ENCODE peak calls at places on chromosomes 2 and 18, in six cellular contexts. O is left ventricle myocardium inferior, Y is kidney, I is heart right ventricle, E is tibial artery, C is heart left ventricle. F is an unnamed sample. For H3K9me3, the result is how much of the 10 kb centered on the place peaks cover.

GRCh38 chr2:29262681-29263260 is 147.6 kb downstream of the CLIP4 start:
- DNase-seq in O (no peak), Y (no peak), I (no peak), E (peak), C (no peak), F (no peak)

GRCh38 chr2:147177449-147177848 is 667.4 kb upstream of the ACVR2A start:
- DNase-seq in O (no peak), Y (no peak), I (no peak), E (no peak), C (no peak), F (no peak)

GRCh38 chr2:206989306-206989705 is 50.0 kb downstream of the CPO start:
- DNase-seq in O (peak), Y (no peak), I (peak), E (no peak), C (peak), F (peak)

GRCh38 chr2:136235451-136236418 is 117.8 kb upstream of the CXCR4 start:
- DNase-seq in O (no peak), Y (no peak), I (no peak), E (no peak), C (no peak), F (no peak)

GRCh38 chr2:201854221-201854801 is 48.0 kb downstream of the CDK15 start:
- DNase-seq in O (no peak), Y (no peak), I (no peak), E (no peak), C (no peak), F (no peak)

GRCh38 chr18:45173327-45173726 is 441.9 kb upstream of the SLC14A2 start:
- DNase-seq in O (no peak), Y (no peak), I (no peak), E (no peak), C (no peak), F (no peak)

GRCh38 chr2:95062716-95063400 is 37.4 kb downstream of the MAL start:
- DNase-seq in O (no peak), Y (no peak), I (no peak), E (no peak), C (no peak), F (no peak)

GRCh38 chr2:66667288-66667780 is 232.4 kb downstream of the MEIS1 start:
- DNase-seq in O (no peak), Y (no peak), I (no peak), E (no peak), C (no peak), F (no peak)

GRCh38 chr2:223053431-223054192 is 1.6 kb downstream of the KCNE4 start:
- DNase-seq in O (no peak), Y (no peak), I (no peak), E (no peak), C (no peak), F (no peak)

GRCh38 chr2:152618188-152618564 is 99.1 kb downstream of the PRPF40A start:
- DNase-seq in O (no peak), Y (no peak), I (no peak), E (no peak), C (no peak), F (no peak)

GRCh38 chr2:515728-516127 is 161.5 kb downstream of the TMEM18 start:
- DNase-seq in O (no peak), Y (no peak), I (no peak), E (no peak), C (no peak), F (no peak)

GRCh38 chr2:173119944-173120343 is 44.3 kb downstream of the MAP3K20 start:
- DNase-seq in O (no peak), Y (no peak), I (no peak), E (no peak), C (no peak), F (no peak)

GRCh38 chr2:162030363-162030762 is 43.7 kb downstream of the DPP4 start:
- DNase-seq in O (no peak), Y (no peak), I (no peak), E (no peak), C (no peak), F (no peak)

GRCh38 chr2:132390076-132390475 is 26.5 kb upstream of the GPR39 start:
- DNase-seq in O (no peak), Y (no peak), I (no peak), E (no peak), C (no peak), F (no peak)

GRCh38 chr18:50636366-50637057 is 76.6 kb downstream of the MAPK4 start:
- DNase-seq in O (no peak), Y (no peak), I (no peak), E (no peak), C (no peak), F (no peak)

GRCh38 chr2:190996947-190997346 is 17.0 kb downstream of the STAT1 start:
- DNase-seq in O (no peak), Y (no peak), I (no peak), E (no peak), C (no peak), F (no peak)
- TF ChIP-seq CTCF in O (no peak), Y (no peak), I (no peak), E (no peak), C (no peak), F (no peak)

GRCh38 chr18:70499218-70499691 is 210.4 kb downstream of the SOCS6 start:
- DNase-seq in O (no peak), Y (no peak), I (no peak), E (no peak), C (no peak), F (no peak)
- H3K9me3 ChIP-seq in O (under half), Y (under half), I (under half), E (under half), C (under half), F (under half)

GRCh38 chr2:105974800-105975199 is 219.3 kb downstream of the UXS1 start:
- DNase-seq in O (no peak), Y (no peak), I (no peak), E (no peak), C (no peak), F (no peak)

GRCh38 chr2:105977807-105978206 is 216.3 kb downstream of the UXS1 start:
- DNase-seq in O (no peak), Y (no peak), I (no peak), E (no peak), C (no peak), F (no peak)

GRCh38 chr2:105972226-105972625 is 221.9 kb downstream of the UXS1 start:
- DNase-seq in O (no peak), Y (no peak), I (no peak), E (no peak), C (no peak), F (no peak)

DNA sequence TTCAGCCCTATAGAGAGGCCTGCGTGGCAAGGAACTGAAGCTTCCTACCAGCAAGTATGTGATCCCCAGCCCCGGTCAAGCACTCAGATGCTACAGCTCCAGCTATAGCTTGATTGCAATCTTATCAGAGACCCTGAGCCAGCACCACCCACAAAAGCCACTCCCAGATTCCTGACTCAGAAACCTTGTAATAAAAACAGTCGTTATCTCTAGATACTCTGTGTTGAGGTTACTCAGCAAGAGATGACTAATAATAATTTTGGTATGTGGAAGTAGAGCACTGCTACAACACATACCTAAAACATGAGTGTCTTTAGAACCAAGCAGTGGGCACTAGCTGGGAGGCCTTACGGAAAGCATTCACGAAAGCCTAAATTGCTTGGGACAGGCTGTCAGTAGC is 216.9 kb downstream of the UXS1 start:
- DNase-seq in O (no peak), Y (no peak), I (no peak), E (no peak), C (no peak), F (no peak)
- H3K4me3 ChIP-seq in O (no peak), Y (no peak), I (no peak), E (no peak), C (no peak), F (no peak)

GRCh38 chr2:24350826-24351626 is 9.3 kb downstream of the ITSN2 start:
- DNase-seq in O (no peak), Y (no peak), I (no peak), E (no peak), C (no peak), F (no peak)
- TF ChIP-seq CTCF in O (no peak), Y (no peak), I (no peak), E (no peak), C (no peak), F (no peak)

GRCh38 chr2:228771719-228772254 is 499.3 kb downstream of the PID1 start:
- DNase-seq in O (no peak), Y (no peak), I (no peak), E (no peak), C (no peak), F (no peak)

GRCh38 chr2:228768818-228769217 is 502.3 kb downstream of the PID1 start:
- DNase-seq in O (no peak), Y (no peak), I (no peak), E (no peak), C (no peak), F (no peak)

GRCh38 chr2:228771306-228771705 is 499.8 kb downstream of the PID1 start:
- DNase-seq in O (no peak), Y (no peak), I (no peak), E (no peak), C (no peak), F (no peak)

GRCh38 chr2:228777855-228778355 is 493.2 kb downstream of the PID1 start:
- DNase-seq in O (no peak), Y (no peak), I (no peak), E (no peak), C (no peak), F (no peak)

GRCh38 chr2:228774548-228774947 is 496.5 kb downstream of the PID1 start:
- DNase-seq in O (no peak), Y (no peak), I (no peak), E (no peak), C (no peak), F (no peak)
- H3K9me3 ChIP-seq in O (under half), Y (under half), I (under half), E (under half), C (under half), F (under half)

F was measured in mucosa of descending colon.